ENCODE peak calls at places on chromosomes 4 and X, in seven cellular contexts. One of them, this sample, is unnamed.

GRCh38 chrX:139120760-139121159 is 409.2 kb upstream of the FGF13 start:
- DNase-seq in activated CD4-positive, alpha-beta T cell treated with anti-CD3 and anti-CD28 coated beads, Interleukin-2, amount 10 ng/mL, durations not matched to agents 7 days and 5 days: no peak
- DNase-seq in ELF-1: no peak
- DNase-seq in EL: no peak
- DNase-seq in Panc1: peak
- DNase-seq in ascending aorta: no peak
- DNase-seq in WERI-Rb-1: no peak
- DNase-seq in this sample: no peak

GRCh38 chr4:161799687-161800086 is 364.1 kb downstream of the FSTL5 start:
- DNase-seq in activated CD4-positive, alpha-beta T cell treated with anti-CD3 and anti-CD28 coated beads, Interleukin-2, amount 10 ng/mL, durations not matched to agents 7 days and 5 days: no peak
- DNase-seq in ELF-1: no peak
- DNase-seq in EL: no peak
- DNase-seq in Panc1: no peak
- DNase-seq in ascending aorta: no peak
- DNase-seq in WERI-Rb-1: no peak
- DNase-seq in this sample: no peak

GRCh38 chr4:1723131-1723801 is 1.9 kb downstream of the TACC3 start:
- DNase-seq in WERI-Rb-1: no peak
- DNase-seq in Panc1: no peak
- DNase-seq in ELF-1: no peak
- DNase-seq in activated CD4-positive, alpha-beta T cell treated with anti-CD3 and anti-CD28 coated beads, Interleukin-2, amount 10 ng/mL, durations not matched to agents 7 days and 5 days: peak
- DNase-seq in ascending aorta: no peak
- DNase-seq in EL: no peak
- DNase-seq in this sample: no peak

GRCh38 chrX:118207831-118208453 is 91.3 kb upstream of the KLHL13 start:
- DNase-seq in EL: no peak
- DNase-seq in WERI-Rb-1: no peak
- DNase-seq in ascending aorta: no peak
- DNase-seq in Panc1: no peak
- DNase-seq in ELF-1: no peak
- DNase-seq in activated CD4-positive, alpha-beta T cell treated with anti-CD3 and anti-CD28 coated beads, Interleukin-2, amount 10 ng/mL, durations not matched to agents 7 days and 5 days: no peak
- DNase-seq in this sample: no peak

GRCh38 chr4:40916880-40917279 is 167.1 kb downstream of the NSUN7 start:
- DNase-seq in activated CD4-positive, alpha-beta T cell treated with anti-CD3 and anti-CD28 coated beads, Interleukin-2, amount 10 ng/mL, durations not matched to agents 7 days and 5 days: peak
- DNase-seq in ELF-1: peak
- DNase-seq in ascending aorta: no peak
- DNase-seq in Panc1: no peak
- DNase-seq in EL: peak
- DNase-seq in WERI-Rb-1: peak
- DNase-seq in this sample: no peak

GRCh38 chrX:103941201-103941975 is 21.0 kb upstream of the TMSB15B start:
- DNase-seq in Panc1: no peak
- DNase-seq in ascending aorta: no peak
- DNase-seq in activated CD4-positive, alpha-beta T cell treated with anti-CD3 and anti-CD28 coated beads, Interleukin-2, amount 10 ng/mL, durations not matched to agents 7 days and 5 days: peak
- DNase-seq in ELF-1: no peak
- DNase-seq in WERI-Rb-1: no peak
- DNase-seq in EL: peak
- DNase-seq in this sample: no peak

GRCh38 chr4:41158756-41159155 is 55.6 kb downstream of the APBB2 start:
- DNase-seq in ascending aorta: no peak
- DNase-seq in WERI-Rb-1: no peak
- DNase-seq in ELF-1: no peak
- DNase-seq in EL: no peak
- DNase-seq in Panc1: no peak
- DNase-seq in activated CD4-positive, alpha-beta T cell treated with anti-CD3 and anti-CD28 coated beads, Interleukin-2, amount 10 ng/mL, durations not matched to agents 7 days and 5 days: no peak
- DNase-seq in this sample: no peak

GRCh38 chr4:33543941-33544450 is 2700.3 kb downstream of the ARAP2 start:
- DNase-seq in ELF-1: no peak
- DNase-seq in Panc1: no peak
- DNase-seq in ascending aorta: no peak
- DNase-seq in activated CD4-positive, alpha-beta T cell treated with anti-CD3 and anti-CD28 coated beads, Interleukin-2, amount 10 ng/mL, durations not matched to agents 7 days and 5 days: no peak
- DNase-seq in EL: no peak
- DNase-seq in WERI-Rb-1: no peak
- DNase-seq in this sample: no peak

GRCh38 chr4:152211936-152212675 is 323.8 kb downstream of the FBXW7 start:
- DNase-seq in EL: no peak
- DNase-seq in ELF-1: peak
- DNase-seq in ascending aorta: no peak
- DNase-seq in WERI-Rb-1: no peak
- DNase-seq in Panc1: no peak
- DNase-seq in activated CD4-positive, alpha-beta T cell treated with anti-CD3 and anti-CD28 coated beads, Interleukin-2, amount 10 ng/mL, durations not matched to agents 7 days and 5 days: no peak
- DNase-seq in this sample: no peak

GRCh38 chrX:23333842-23334535 is 660 bp upstream of the PTCHD1 start:
- DNase-seq in activated CD4-positive, alpha-beta T cell treated with anti-CD3 and anti-CD28 coated beads, Interleukin-2, amount 10 ng/mL, durations not matched to agents 7 days and 5 days: no peak
- DNase-seq in Panc1: no peak
- DNase-seq in ascending aorta: no peak
- DNase-seq in ELF-1: peak
- DNase-seq in WERI-Rb-1: peak
- DNase-seq in EL: no peak
- DNase-seq in this sample: no peak

GRCh38 chr4:42750091-42750490 is 93.2 kb upstream of the ATP8A1 start:
- DNase-seq in Panc1: no peak
- DNase-seq in WERI-Rb-1: peak
- DNase-seq in activated CD4-positive, alpha-beta T cell treated with anti-CD3 and anti-CD28 coated beads, Interleukin-2, amount 10 ng/mL, durations not matched to agents 7 days and 5 days: peak
- DNase-seq in EL: no peak
- DNase-seq in ELF-1: no peak
- DNase-seq in ascending aorta: no peak
- DNase-seq in this sample: no peak

GRCh38 chr4:100042235-100042634 is 92.2 kb upstream of the H2AZ1 start:
- DNase-seq in activated CD4-positive, alpha-beta T cell treated with anti-CD3 and anti-CD28 coated beads, Interleukin-2, amount 10 ng/mL, durations not matched to agents 7 days and 5 days: no peak
- DNase-seq in ascending aorta: no peak
- DNase-seq in WERI-Rb-1: no peak
- DNase-seq in Panc1: no peak
- DNase-seq in ELF-1: no peak
- DNase-seq in EL: no peak
- DNase-seq in this sample: no peak

GRCh38 chr4:102392033-102392744 is 46.9 kb upstream of the SLC39A8 start:
- DNase-seq in ELF-1: no peak
- DNase-seq in EL: no peak
- DNase-seq in Panc1: no peak
- DNase-seq in ascending aorta: no peak
- DNase-seq in activated CD4-positive, alpha-beta T cell treated with anti-CD3 and anti-CD28 coated beads, Interleukin-2, amount 10 ng/mL, durations not matched to agents 7 days and 5 days: no peak
- DNase-seq in WERI-Rb-1: no peak
- DNase-seq in this sample: no peak

GRCh38 chr4:82652062-82652461 is 90.3 kb upstream of the TMEM150C start:
- DNase-seq in ELF-1: no peak
- DNase-seq in Panc1: no peak
- DNase-seq in WERI-Rb-1: no peak
- DNase-seq in activated CD4-positive, alpha-beta T cell treated with anti-CD3 and anti-CD28 coated beads, Interleukin-2, amount 10 ng/mL, durations not matched to agents 7 days and 5 days: no peak
- DNase-seq in ascending aorta: no peak
- DNase-seq in EL: peak
- DNase-seq in this sample: no peak

GRCh38 chr4:138053601-138054322 is 188.4 kb downstream of the SLC7A11 start:
- DNase-seq in activated CD4-positive, alpha-beta T cell treated with anti-CD3 and anti-CD28 coated beads, Interleukin-2, amount 10 ng/mL, durations not matched to agents 7 days and 5 days: no peak
- DNase-seq in ascending aorta: no peak
- DNase-seq in WERI-Rb-1: no peak
- DNase-seq in ELF-1: no peak
- DNase-seq in Panc1: peak
- DNase-seq in EL: peak
- DNase-seq in this sample: no peak

GRCh38 chr4:57265831-57266582 is 155.8 kb upstream of the IGFBP7 start:
- DNase-seq in EL: peak
- DNase-seq in ascending aorta: no peak
- DNase-seq in Panc1: no peak
- DNase-seq in activated CD4-positive, alpha-beta T cell treated with anti-CD3 and anti-CD28 coated beads, Interleukin-2, amount 10 ng/mL, durations not matched to agents 7 days and 5 days: no peak
- DNase-seq in WERI-Rb-1: no peak
- DNase-seq in ELF-1: peak
- DNase-seq in this sample: peak

GRCh38 chr4:67122029-67122428 is 423.3 kb downstream of the CENPC start:
- DNase-seq in WERI-Rb-1: peak
- DNase-seq in Panc1: no peak
- DNase-seq in activated CD4-positive, alpha-beta T cell treated with anti-CD3 and anti-CD28 coated beads, Interleukin-2, amount 10 ng/mL, durations not matched to agents 7 days and 5 days: no peak
- DNase-seq in ascending aorta: no peak
- DNase-seq in ELF-1: peak
- DNase-seq in EL: peak
- DNase-seq in this sample: no peak

GRCh38 chrX:150934453-150934852 is 36.0 kb upstream of the CD99L2 start:
- DNase-seq in activated CD4-positive, alpha-beta T cell treated with anti-CD3 and anti-CD28 coated beads, Interleukin-2, amount 10 ng/mL, durations not matched to agents 7 days and 5 days: no peak
- DNase-seq in ELF-1: peak
- DNase-seq in WERI-Rb-1: no peak
- DNase-seq in Panc1: no peak
- DNase-seq in EL: peak
- DNase-seq in ascending aorta: no peak
- DNase-seq in this sample: no peak